ENCODE peak calls at places on chromosomes 16 and 17, in six cellular contexts. One of them, this sample, is unnamed.

GRCh38 chr16:29730649-29731048 is 15.1 kb downstream of the C16orf54 start:
- DNase-seq in A549: no peak
- DNase-seq in HCT116: no peak
- DNase-seq in K562: no peak
- DNase-seq in SK-N-SH: no peak
- DNase-seq in WTC11: no peak
- DNase-seq in this sample: no peak

GRCh38 chr17:33390479-33391027 is 97.5 kb upstream of the ASIC2 start:
- DNase-seq in A549: peak
- DNase-seq in HCT116: no peak
- DNase-seq in K562: no peak
- DNase-seq in SK-N-SH: no peak
- DNase-seq in WTC11: no peak
- DNase-seq in this sample: no peak

GRCh38 chr17:2853111-2853721 is 57.0 kb downstream of the RAP1GAP2 start:
- DNase-seq in A549: peak
- DNase-seq in HCT116: no peak
- DNase-seq in K562: peak
- DNase-seq in SK-N-SH: peak
- DNase-seq in WTC11: peak
- DNase-seq in this sample: peak

GRCh38 chr17:57921342-57921741 is 33.9 kb downstream of the CUEDC1 start:
- DNase-seq in A549: no peak
- DNase-seq in HCT116: no peak
- DNase-seq in K562: no peak
- DNase-seq in SK-N-SH: no peak
- DNase-seq in WTC11: no peak
- DNase-seq in this sample: no peak

GRCh38 chr16:49101997-49102396 is 179.6 kb downstream of the CBLN1 start:
- DNase-seq in A549: no peak
- DNase-seq in HCT116: no peak
- DNase-seq in K562: no peak
- DNase-seq in SK-N-SH: no peak
- DNase-seq in WTC11: no peak
- DNase-seq in this sample: no peak

GRCh38 chr16:55444754-55445485 is 34.1 kb upstream of the MMP2 start:
- DNase-seq in A549: no peak
- DNase-seq in HCT116: no peak
- DNase-seq in K562: no peak
- DNase-seq in SK-N-SH: no peak
- DNase-seq in WTC11: no peak
- DNase-seq in this sample: peak

GRCh38 chr17:69123626-69124025 is 18.1 kb downstream of the ABCA6 start:
- DNase-seq in A549: no peak
- DNase-seq in HCT116: no peak
- DNase-seq in K562: no peak
- DNase-seq in SK-N-SH: no peak
- DNase-seq in WTC11: no peak
- DNase-seq in this sample: no peak

GRCh38 chr17:82384730-82385429 is 13.3 kb downstream of the UTS2R start:
- DNase-seq in A549: peak
- DNase-seq in HCT116: no peak
- DNase-seq in K562: no peak
- DNase-seq in SK-N-SH: peak
- DNase-seq in WTC11: no peak
- DNase-seq in this sample: no peak

GRCh38 chr16:49473131-49473530 is 99.5 kb downstream of the C16orf78 start:
- DNase-seq in A549: no peak
- DNase-seq in HCT116: no peak
- DNase-seq in K562: no peak
- DNase-seq in SK-N-SH: no peak
- DNase-seq in WTC11: no peak
- DNase-seq in this sample: no peak

GRCh38 chr17:81419333-81419885 is 24.2 kb downstream of the BAHCC1 start:
- DNase-seq in A549: peak
- DNase-seq in HCT116: peak
- DNase-seq in K562: peak
- DNase-seq in SK-N-SH: peak
- DNase-seq in WTC11: no peak
- DNase-seq in this sample: no peak

GRCh38 chr17:66420961-66421371 is 118.6 kb downstream of the PRKCA start:
- DNase-seq in A549: peak
- DNase-seq in HCT116: no peak
- DNase-seq in K562: no peak
- DNase-seq in SK-N-SH: no peak
- DNase-seq in WTC11: no peak
- DNase-seq in this sample: no peak

GRCh38 chr17:45050680-45051059 is 762 bp downstream of the DCAKD start:
- DNase-seq in A549: peak
- DNase-seq in HCT116: no peak
- DNase-seq in K562: peak
- DNase-seq in SK-N-SH: peak
- DNase-seq in WTC11: no peak
- DNase-seq in this sample: peak

GRCh38 chr17:27756467-27757371 is 43.6 kb downstream of the NOS2 start:
- DNase-seq in A549: peak
- DNase-seq in HCT116: peak
- DNase-seq in K562: peak
- DNase-seq in SK-N-SH: peak
- DNase-seq in WTC11: peak
- DNase-seq in this sample: peak

GRCh38 chr17:73566905-73567782 is 77.1 kb downstream of the SDK2 start:
- DNase-seq in A549: no peak
- DNase-seq in HCT116: no peak
- DNase-seq in K562: no peak
- DNase-seq in SK-N-SH: no peak
- DNase-seq in WTC11: no peak
- DNase-seq in this sample: no peak

GRCh38 chr16:58195771-58196170 is 2.1 kb downstream of the CSNK2A2 start:
- DNase-seq in A549: no peak
- DNase-seq in HCT116: no peak
- DNase-seq in K562: no peak
- DNase-seq in SK-N-SH: no peak
- DNase-seq in WTC11: no peak
- DNase-seq in this sample: no peak

GRCh38 chr16:71347146-71347545 is 11.4 kb upstream of the CALB2 start:
- DNase-seq in A549: no peak
- DNase-seq in HCT116: no peak
- DNase-seq in K562: no peak
- DNase-seq in SK-N-SH: no peak
- DNase-seq in WTC11: no peak
- DNase-seq in this sample: no peak

GRCh38 chr16:4172070-4172469 is 55.8 kb upstream of the ADCY9 start:
- DNase-seq in A549: no peak
- DNase-seq in HCT116: no peak
- DNase-seq in K562: no peak
- DNase-seq in SK-N-SH: no peak
- DNase-seq in WTC11: no peak
- DNase-seq in this sample: no peak

GRCh38 chr16:88811600-88811849 is 203 bp downstream of the APRT start:
- DNase-seq in A549: no peak
- DNase-seq in HCT116: no peak
- DNase-seq in K562: no peak
- DNase-seq in SK-N-SH: no peak
- DNase-seq in WTC11: no peak
- DNase-seq in this sample: no peak

GRCh38 chr17:50931003-50931878 is 65.1 kb upstream of the TOB1 start:
- DNase-seq in A549: peak
- DNase-seq in HCT116: no peak
- DNase-seq in K562: peak
- DNase-seq in SK-N-SH: peak
- DNase-seq in WTC11: peak
- DNase-seq in this sample: peak

GRCh38 chr17:37650419-37651003 is 7.3 kb upstream of the DDX52 start:
- DNase-seq in A549: peak
- DNase-seq in HCT116: peak
- DNase-seq in K562: peak
- DNase-seq in SK-N-SH: peak
- DNase-seq in WTC11: peak
- DNase-seq in this sample: peak

GRCh38 chr16:24539850-24540484 is 601 bp downstream of the RBBP6 start:
- DNase-seq in A549: peak
- DNase-seq in HCT116: no peak
- DNase-seq in K562: peak
- DNase-seq in SK-N-SH: no peak
- DNase-seq in WTC11: no peak
- DNase-seq in this sample: no peak

GRCh38 chr17:66405836-66406679 is 103.6 kb downstream of the PRKCA start:
- DNase-seq in A549: no peak
- DNase-seq in HCT116: no peak
- DNase-seq in K562: no peak
- DNase-seq in SK-N-SH: peak
- DNase-seq in WTC11: no peak
- DNase-seq in this sample: no peak

DNA sequence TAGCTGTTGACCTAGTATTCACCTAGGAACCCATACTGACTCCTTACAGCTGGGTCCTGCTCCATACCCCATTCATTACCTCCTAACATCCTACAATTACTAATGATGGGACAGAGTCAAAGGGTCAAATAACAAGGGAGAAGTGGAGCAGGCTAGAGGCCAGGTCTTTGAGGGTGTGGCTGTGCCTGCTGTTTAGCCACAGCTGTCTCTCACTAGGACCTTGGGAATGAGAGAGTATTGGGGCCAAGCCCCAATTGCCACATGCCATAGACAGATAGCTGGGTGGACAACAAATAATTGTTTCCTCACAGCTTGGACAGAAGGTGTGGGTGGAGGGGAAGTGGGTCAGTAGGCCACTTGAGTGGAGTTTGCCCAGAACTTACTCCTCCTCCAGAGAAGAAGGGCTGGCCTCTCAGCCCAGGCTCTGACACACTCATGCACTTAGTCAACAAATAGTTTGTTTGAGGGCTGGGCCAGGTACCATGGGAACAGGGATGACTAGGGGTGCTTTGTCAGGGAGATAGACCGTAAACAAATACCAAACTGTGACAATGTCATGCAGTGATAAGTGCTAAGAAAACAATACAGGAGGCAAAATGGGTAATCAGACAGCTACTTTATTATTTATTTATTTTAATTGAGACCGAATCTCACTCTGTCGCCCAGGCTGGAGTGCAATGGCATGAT is 10.2 kb upstream of the CENPT start:
- DNase-seq in A549: peak
- DNase-seq in HCT116: no peak
- DNase-seq in K562: peak
- DNase-seq in SK-N-SH: no peak
- DNase-seq in WTC11: peak
- DNase-seq in this sample: peak
- TF ChIP-seq MAX in A549: peak
- TF ChIP-seq MAX in HCT116: no peak
- TF ChIP-seq MAX in K562: no peak
- TF ChIP-seq MAX in SK-N-SH: no peak
- TF ChIP-seq MAX in WTC11: no peak
- TF ChIP-seq MAX in this sample: no peak

GRCh38 chr16:30797670-30798309 is 10.8 kb upstream of the ZNF629 start:
- DNase-seq in A549: peak
- DNase-seq in HCT116: no peak
- DNase-seq in K562: peak
- DNase-seq in SK-N-SH: no peak
- DNase-seq in WTC11: no peak
- DNase-seq in this sample: no peak
- TF ChIP-seq CTCF in A549: no peak
- TF ChIP-seq CTCF in HCT116: peak
- TF ChIP-seq CTCF in K562: peak
- TF ChIP-seq CTCF in SK-N-SH: peak
- TF ChIP-seq CTCF in WTC11: no peak
- TF ChIP-seq CTCF in this sample: peak

GRCh38 chr17:18025596-18026407 is 13.2 kb downstream of the ATPAF2 start:
- DNase-seq in A549: no peak
- DNase-seq in HCT116: no peak
- DNase-seq in K562: no peak
- DNase-seq in SK-N-SH: no peak
- DNase-seq in WTC11: no peak
- DNase-seq in this sample: peak
- TF ChIP-seq MAX in A549: no peak
- TF ChIP-seq MAX in HCT116: no peak
- TF ChIP-seq MAX in K562: no peak
- TF ChIP-seq MAX in SK-N-SH: no peak
- TF ChIP-seq MAX in WTC11: no peak
- TF ChIP-seq MAX in this sample: no peak

DNA sequence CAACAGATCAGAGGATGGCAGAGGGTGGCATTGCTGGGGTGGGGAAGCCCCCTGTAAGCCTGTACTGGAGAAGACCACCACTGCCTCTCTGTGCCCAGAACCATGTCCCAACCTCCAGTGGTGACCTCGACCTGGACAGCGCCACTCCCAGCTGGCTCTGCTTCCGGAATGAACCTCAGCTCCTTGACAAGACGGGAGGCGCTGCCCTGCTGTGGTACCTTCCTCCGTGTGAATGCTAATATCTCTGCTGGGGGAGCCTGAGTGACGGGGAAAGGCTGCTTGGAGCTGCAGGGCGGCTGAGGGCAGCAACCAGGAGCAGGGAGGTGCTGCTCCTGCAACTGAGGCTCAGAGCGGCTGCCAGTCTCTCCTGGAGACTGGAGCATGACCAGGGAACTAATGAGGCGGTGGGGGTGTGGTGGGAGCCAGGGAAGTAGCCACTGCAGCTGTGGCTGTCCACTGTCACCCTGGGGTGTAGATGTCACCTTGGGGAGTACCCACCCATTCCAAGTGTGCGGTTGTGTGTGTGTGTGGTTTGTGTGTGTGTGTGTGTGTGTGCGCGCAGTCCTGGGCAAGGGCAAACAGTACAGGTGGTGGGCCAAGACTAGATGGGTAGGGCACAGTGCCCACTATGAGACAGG is 6.2 kb downstream of the PRCD start:
- DNase-seq in A549: no peak
- DNase-seq in HCT116: no peak
- DNase-seq in K562: no peak
- DNase-seq in SK-N-SH: peak
- DNase-seq in WTC11: no peak
- DNase-seq in this sample: no peak
- TF ChIP-seq CTCF in A549: no peak
- TF ChIP-seq CTCF in HCT116: no peak
- TF ChIP-seq CTCF in K562: no peak
- TF ChIP-seq CTCF in SK-N-SH: no peak
- TF ChIP-seq CTCF in WTC11: no peak
- TF ChIP-seq CTCF in this sample: no peak